ENCODE peak calls at places on chromosomes 16 and 17, in four cellular contexts. One of them, this sample, is unnamed.

GRCh38 chr17:41773190-41773588 is 13.3 kb downstream of the JUP start:
- DNase-seq in T follicular helper cell: no peak
- DNase-seq in SHP77: peak
- DNase-seq in stimulated activated CD8-positive, alpha-beta memory T cell treated with anti-CD3 and anti-CD28 coated beads, Interleukin-12 subunit alpha, Interleukin-12 subunit beta, amount 100 ng/mL, for 4 hours: no peak
- DNase-seq in this sample: peak

GRCh38 chr17:7816926-7817642 is 16.9 kb upstream of the KDM6B start:
- DNase-seq in T follicular helper cell: no peak
- DNase-seq in SHP77: no peak
- DNase-seq in stimulated activated CD8-positive, alpha-beta memory T cell treated with anti-CD3 and anti-CD28 coated beads, Interleukin-12 subunit alpha, Interleukin-12 subunit beta, amount 100 ng/mL, for 4 hours: no peak
- DNase-seq in this sample: no peak

GRCh38 chr16:1413684-1414531 is 596 bp downstream of the UNKL start:
- DNase-seq in T follicular helper cell: peak
- DNase-seq in SHP77: peak
- DNase-seq in stimulated activated CD8-positive, alpha-beta memory T cell treated with anti-CD3 and anti-CD28 coated beads, Interleukin-12 subunit alpha, Interleukin-12 subunit beta, amount 100 ng/mL, for 4 hours: peak
- DNase-seq in this sample: peak

GRCh38 chr17:81517339-81518112 is 4.9 kb upstream of the ACTG1 start:
- DNase-seq in T follicular helper cell: no peak
- DNase-seq in SHP77: no peak
- DNase-seq in stimulated activated CD8-positive, alpha-beta memory T cell treated with anti-CD3 and anti-CD28 coated beads, Interleukin-12 subunit alpha, Interleukin-12 subunit beta, amount 100 ng/mL, for 4 hours: no peak
- DNase-seq in this sample: no peak

GRCh38 chr16:2280981-2281542 is 13.1 kb upstream of the RNPS1 start:
- DNase-seq in T follicular helper cell: no peak
- DNase-seq in SHP77: no peak
- DNase-seq in stimulated activated CD8-positive, alpha-beta memory T cell treated with anti-CD3 and anti-CD28 coated beads, Interleukin-12 subunit alpha, Interleukin-12 subunit beta, amount 100 ng/mL, for 4 hours: no peak
- DNase-seq in this sample: no peak

GRCh38 chr16:27107185-27107592 is 40.5 kb downstream of the C16orf82 start:
- DNase-seq in T follicular helper cell: no peak
- DNase-seq in SHP77: no peak
- DNase-seq in stimulated activated CD8-positive, alpha-beta memory T cell treated with anti-CD3 and anti-CD28 coated beads, Interleukin-12 subunit alpha, Interleukin-12 subunit beta, amount 100 ng/mL, for 4 hours: no peak
- DNase-seq in this sample: no peak

GRCh38 chr17:60525347-60525623 is 757 bp downstream of the APPBP2 start:
- DNase-seq in T follicular helper cell: no peak
- DNase-seq in SHP77: no peak
- DNase-seq in stimulated activated CD8-positive, alpha-beta memory T cell treated with anti-CD3 and anti-CD28 coated beads, Interleukin-12 subunit alpha, Interleukin-12 subunit beta, amount 100 ng/mL, for 4 hours: no peak
- DNase-seq in this sample: no peak

GRCh38 chr17:332023-332422 is 20.6 kb downstream of the RPH3AL start:
- DNase-seq in T follicular helper cell: no peak
- DNase-seq in SHP77: no peak
- DNase-seq in stimulated activated CD8-positive, alpha-beta memory T cell treated with anti-CD3 and anti-CD28 coated beads, Interleukin-12 subunit alpha, Interleukin-12 subunit beta, amount 100 ng/mL, for 4 hours: no peak
- DNase-seq in this sample: no peak

GRCh38 chr17:73099504-73099903 is 7.0 kb upstream of the SLC39A11 start:
- DNase-seq in T follicular helper cell: no peak
- DNase-seq in SHP77: no peak
- DNase-seq in stimulated activated CD8-positive, alpha-beta memory T cell treated with anti-CD3 and anti-CD28 coated beads, Interleukin-12 subunit alpha, Interleukin-12 subunit beta, amount 100 ng/mL, for 4 hours: no peak
- DNase-seq in this sample: no peak

GRCh38 chr16:1077877-1078578 is 5.5 kb downstream of the SSTR5 start:
- DNase-seq in T follicular helper cell: no peak
- DNase-seq in SHP77: no peak
- DNase-seq in stimulated activated CD8-positive, alpha-beta memory T cell treated with anti-CD3 and anti-CD28 coated beads, Interleukin-12 subunit alpha, Interleukin-12 subunit beta, amount 100 ng/mL, for 4 hours: no peak
- DNase-seq in this sample: no peak

GRCh38 chr17:48484850-48485249 is 46.0 kb downstream of the HOXB1 start:
- DNase-seq in T follicular helper cell: no peak
- DNase-seq in SHP77: no peak
- DNase-seq in stimulated activated CD8-positive, alpha-beta memory T cell treated with anti-CD3 and anti-CD28 coated beads, Interleukin-12 subunit alpha, Interleukin-12 subunit beta, amount 100 ng/mL, for 4 hours: no peak
- DNase-seq in this sample: peak

GRCh38 chr16:66399930-66400329 is 27.2 kb upstream of the BEAN1 start:
- DNase-seq in T follicular helper cell: no peak
- DNase-seq in SHP77: no peak
- DNase-seq in stimulated activated CD8-positive, alpha-beta memory T cell treated with anti-CD3 and anti-CD28 coated beads, Interleukin-12 subunit alpha, Interleukin-12 subunit beta, amount 100 ng/mL, for 4 hours: no peak
- DNase-seq in this sample: no peak

GRCh38 chr17:63132509-63132911 is 166.5 kb downstream of the TANC2 start:
- DNase-seq in T follicular helper cell: no peak
- DNase-seq in SHP77: no peak
- DNase-seq in stimulated activated CD8-positive, alpha-beta memory T cell treated with anti-CD3 and anti-CD28 coated beads, Interleukin-12 subunit alpha, Interleukin-12 subunit beta, amount 100 ng/mL, for 4 hours: no peak
- DNase-seq in this sample: no peak

GRCh38 chr17:55089251-55089650 is 120.7 kb downstream of the STXBP4 start:
- DNase-seq in T follicular helper cell: no peak
- DNase-seq in SHP77: no peak
- DNase-seq in stimulated activated CD8-positive, alpha-beta memory T cell treated with anti-CD3 and anti-CD28 coated beads, Interleukin-12 subunit alpha, Interleukin-12 subunit beta, amount 100 ng/mL, for 4 hours: no peak
- DNase-seq in this sample: no peak

GRCh38 chr17:55722742-55723487 is at the start of gene TMEM100:
- DNase-seq in T follicular helper cell: no peak
- DNase-seq in SHP77: no peak
- DNase-seq in stimulated activated CD8-positive, alpha-beta memory T cell treated with anti-CD3 and anti-CD28 coated beads, Interleukin-12 subunit alpha, Interleukin-12 subunit beta, amount 100 ng/mL, for 4 hours: no peak
- DNase-seq in this sample: peak

GRCh38 chr17:49213399-49213798 is 2.9 kb downstream of the ABI3 start:
- DNase-seq in T follicular helper cell: no peak
- DNase-seq in SHP77: no peak
- DNase-seq in stimulated activated CD8-positive, alpha-beta memory T cell treated with anti-CD3 and anti-CD28 coated beads, Interleukin-12 subunit alpha, Interleukin-12 subunit beta, amount 100 ng/mL, for 4 hours: no peak
- DNase-seq in this sample: no peak

GRCh38 chr17:21285164-21286065 is 904 bp downstream of the MAP2K3 start:
- DNase-seq in T follicular helper cell: no peak
- DNase-seq in SHP77: no peak
- DNase-seq in stimulated activated CD8-positive, alpha-beta memory T cell treated with anti-CD3 and anti-CD28 coated beads, Interleukin-12 subunit alpha, Interleukin-12 subunit beta, amount 100 ng/mL, for 4 hours: no peak
- DNase-seq in this sample: peak

GRCh38 chr16:13885700-13886099 is 34.3 kb upstream of the ERCC4 start:
- DNase-seq in T follicular helper cell: no peak
- DNase-seq in SHP77: no peak
- DNase-seq in stimulated activated CD8-positive, alpha-beta memory T cell treated with anti-CD3 and anti-CD28 coated beads, Interleukin-12 subunit alpha, Interleukin-12 subunit beta, amount 100 ng/mL, for 4 hours: no peak
- DNase-seq in this sample: no peak

GRCh38 chr17:78441271-78441986 is 63.0 kb downstream of the PGS1 start:
- DNase-seq in T follicular helper cell: no peak
- DNase-seq in SHP77: no peak
- DNase-seq in stimulated activated CD8-positive, alpha-beta memory T cell treated with anti-CD3 and anti-CD28 coated beads, Interleukin-12 subunit alpha, Interleukin-12 subunit beta, amount 100 ng/mL, for 4 hours: no peak
- DNase-seq in this sample: no peak

GRCh38 chr16:70396209-70396904 is 42.5 kb downstream of the ST3GAL2 start:
- DNase-seq in T follicular helper cell: no peak
- DNase-seq in SHP77: no peak
- DNase-seq in stimulated activated CD8-positive, alpha-beta memory T cell treated with anti-CD3 and anti-CD28 coated beads, Interleukin-12 subunit alpha, Interleukin-12 subunit beta, amount 100 ng/mL, for 4 hours: no peak
- DNase-seq in this sample: peak

GRCh38 chr17:76697702-76698465 is 12.9 kb downstream of the MXRA7 start:
- DNase-seq in T follicular helper cell: no peak
- DNase-seq in SHP77: no peak
- DNase-seq in stimulated activated CD8-positive, alpha-beta memory T cell treated with anti-CD3 and anti-CD28 coated beads, Interleukin-12 subunit alpha, Interleukin-12 subunit beta, amount 100 ng/mL, for 4 hours: no peak
- DNase-seq in this sample: peak

GRCh38 chr16:51430716-51431369 is 279.8 kb upstream of the SALL1 start:
- DNase-seq in T follicular helper cell: no peak
- DNase-seq in SHP77: no peak
- DNase-seq in stimulated activated CD8-positive, alpha-beta memory T cell treated with anti-CD3 and anti-CD28 coated beads, Interleukin-12 subunit alpha, Interleukin-12 subunit beta, amount 100 ng/mL, for 4 hours: no peak
- DNase-seq in this sample: peak

GRCh38 chr16:89574681-89575246 is 794 bp upstream of the CPNE7 start:
- DNase-seq in T follicular helper cell: no peak
- DNase-seq in SHP77: no peak
- DNase-seq in stimulated activated CD8-positive, alpha-beta memory T cell treated with anti-CD3 and anti-CD28 coated beads, Interleukin-12 subunit alpha, Interleukin-12 subunit beta, amount 100 ng/mL, for 4 hours: no peak
- DNase-seq in this sample: peak

GRCh38 chr16:67661101-67661661 is 421 bp downstream of the PARD6A start:
- DNase-seq in T follicular helper cell: no peak
- DNase-seq in SHP77: peak
- DNase-seq in stimulated activated CD8-positive, alpha-beta memory T cell treated with anti-CD3 and anti-CD28 coated beads, Interleukin-12 subunit alpha, Interleukin-12 subunit beta, amount 100 ng/mL, for 4 hours: no peak
- DNase-seq in this sample: no peak

GRCh38 chr17:79007504-79008381 is 1.8 kb downstream of the CANT1 start:
- DNase-seq in T follicular helper cell: no peak
- DNase-seq in SHP77: no peak
- DNase-seq in stimulated activated CD8-positive, alpha-beta memory T cell treated with anti-CD3 and anti-CD28 coated beads, Interleukin-12 subunit alpha, Interleukin-12 subunit beta, amount 100 ng/mL, for 4 hours: no peak
- DNase-seq in this sample: no peak

GRCh38 chr16:86730086-86730485 is 151.7 kb downstream of the FOXL1 start:
- DNase-seq in T follicular helper cell: no peak
- DNase-seq in SHP77: no peak
- DNase-seq in stimulated activated CD8-positive, alpha-beta memory T cell treated with anti-CD3 and anti-CD28 coated beads, Interleukin-12 subunit alpha, Interleukin-12 subunit beta, amount 100 ng/mL, for 4 hours: no peak
- DNase-seq in this sample: no peak

GRCh38 chr16:9438991-9439390 is 347.5 kb downstream of the HAPSTR1 start:
- DNase-seq in T follicular helper cell: no peak
- DNase-seq in SHP77: no peak
- DNase-seq in stimulated activated CD8-positive, alpha-beta memory T cell treated with anti-CD3 and anti-CD28 coated beads, Interleukin-12 subunit alpha, Interleukin-12 subunit beta, amount 100 ng/mL, for 4 hours: no peak
- DNase-seq in this sample: no peak

GRCh38 chr16:16096161-16096857 is 127.0 kb downstream of the ABCC6 start:
- DNase-seq in T follicular helper cell: no peak
- DNase-seq in SHP77: no peak
- DNase-seq in stimulated activated CD8-positive, alpha-beta memory T cell treated with anti-CD3 and anti-CD28 coated beads, Interleukin-12 subunit alpha, Interleukin-12 subunit beta, amount 100 ng/mL, for 4 hours: no peak
- DNase-seq in this sample: peak

GRCh38 chr16:81198635-81199034 is 39.9 kb upstream of the BCO1 start:
- DNase-seq in T follicular helper cell: no peak
- DNase-seq in SHP77: no peak
- DNase-seq in stimulated activated CD8-positive, alpha-beta memory T cell treated with anti-CD3 and anti-CD28 coated beads, Interleukin-12 subunit alpha, Interleukin-12 subunit beta, amount 100 ng/mL, for 4 hours: no peak
- DNase-seq in this sample: peak

GRCh38 chr17:74272731-74273201 is 1.3 kb upstream of the DNAI2 start:
- DNase-seq in T follicular helper cell: no peak
- DNase-seq in SHP77: no peak
- DNase-seq in stimulated activated CD8-positive, alpha-beta memory T cell treated with anti-CD3 and anti-CD28 coated beads, Interleukin-12 subunit alpha, Interleukin-12 subunit beta, amount 100 ng/mL, for 4 hours: no peak
- DNase-seq in this sample: no peak

GRCh38 chr16:89924298-89924924 is 1.3 kb downstream of the TUBB3 start:
- DNase-seq in T follicular helper cell: peak
- DNase-seq in SHP77: peak
- DNase-seq in stimulated activated CD8-positive, alpha-beta memory T cell treated with anti-CD3 and anti-CD28 coated beads, Interleukin-12 subunit alpha, Interleukin-12 subunit beta, amount 100 ng/mL, for 4 hours: no peak
- DNase-seq in this sample: peak

GRCh38 chr16:3599121-3599520 is 12.3 kb downstream of the SLX4 start:
- DNase-seq in T follicular helper cell: no peak
- DNase-seq in SHP77: no peak
- DNase-seq in stimulated activated CD8-positive, alpha-beta memory T cell treated with anti-CD3 and anti-CD28 coated beads, Interleukin-12 subunit alpha, Interleukin-12 subunit beta, amount 100 ng/mL, for 4 hours: no peak
- DNase-seq in this sample: no peak

GRCh38 chr16:23537390-23537789 is 19.8 kb downstream of the EARS2 start:
- DNase-seq in T follicular helper cell: no peak
- DNase-seq in SHP77: no peak
- DNase-seq in stimulated activated CD8-positive, alpha-beta memory T cell treated with anti-CD3 and anti-CD28 coated beads, Interleukin-12 subunit alpha, Interleukin-12 subunit beta, amount 100 ng/mL, for 4 hours: no peak
- DNase-seq in this sample: no peak

GRCh38 chr16:85360323-85361277 is 248.3 kb upstream of the CIBAR2 start:
- DNase-seq in T follicular helper cell: no peak
- DNase-seq in SHP77: peak
- DNase-seq in stimulated activated CD8-positive, alpha-beta memory T cell treated with anti-CD3 and anti-CD28 coated beads, Interleukin-12 subunit alpha, Interleukin-12 subunit beta, amount 100 ng/mL, for 4 hours: no peak
- DNase-seq in this sample: no peak

GRCh38 chr16:84832488-84833141 is 12.8 kb downstream of the CRISPLD2 start:
- DNase-seq in T follicular helper cell: no peak
- DNase-seq in SHP77: no peak
- DNase-seq in stimulated activated CD8-positive, alpha-beta memory T cell treated with anti-CD3 and anti-CD28 coated beads, Interleukin-12 subunit alpha, Interleukin-12 subunit beta, amount 100 ng/mL, for 4 hours: no peak
- DNase-seq in this sample: peak

GRCh38 chr17:16191604-16192003 is 23.7 kb downstream of the NCOR1 start:
- DNase-seq in T follicular helper cell: no peak
- DNase-seq in SHP77: no peak
- DNase-seq in stimulated activated CD8-positive, alpha-beta memory T cell treated with anti-CD3 and anti-CD28 coated beads, Interleukin-12 subunit alpha, Interleukin-12 subunit beta, amount 100 ng/mL, for 4 hours: no peak
- DNase-seq in this sample: no peak